ENCODE peak calls at places on chromosomes 7 and 10, in eight cellular contexts. I is A549; Y is stimulated activated CD4-positive, alpha-beta T cell treated with anti-CD3 and anti-CD28 coated beads, Interleukin-15, amount 100 ng/mL, for 24 hours; S is cerebellum; E is hippocampal formation; P is NCI-H1694; X is right lobe of liver; T is NCI-H146. V is an unnamed sample.

GRCh38 chr7:745431-745980 is 18.4 kb upstream of the PRKAR1B start:
- DNase-seq in I (no peak), P (no peak), X (no peak), S (no peak), Y (no peak), T (no peak), E (no peak), V (no peak)

GRCh38 chr10:78648256-78648860 is 420.4 kb upstream of the ZMIZ1 start:
- DNase-seq in X (no peak), S (no peak), P (no peak), E (no peak), T (no peak), I (no peak), Y (no peak), V (no peak)

GRCh38 chr7:151705744-151706567 is 171.0 kb downstream of the PRKAG2 start:
- DNase-seq in E (peak), T (no peak), P (no peak), S (no peak), X (no peak), Y (peak), I (peak), V (peak)

GRCh38 chr7:261341-262250 is 28.4 kb upstream of the FOXL3 start:
- DNase-seq in S (no peak), E (no peak), P (no peak), I (no peak), X (peak), Y (no peak), T (no peak), V (no peak)

GRCh38 chr7:30344513-30344912 is 60.1 kb downstream of the ZNRF2 start:
- DNase-seq in I (no peak), P (no peak), Y (no peak), T (no peak), S (no peak), E (no peak), X (no peak), V (no peak)

GRCh38 chr10:22321156-22321711 is 335 bp downstream of the BMI1 start:
- DNase-seq in S (peak), I (peak), Y (peak), T (peak), X (peak), E (peak), P (no peak), V (peak)

GRCh38 chr10:38054361-38054797 is 39.8 kb upstream of the ZNF37A start:
- DNase-seq in X (no peak), Y (no peak), E (no peak), P (no peak), T (no peak), I (no peak), S (no peak), V (no peak)

GRCh38 chr7:121329460-121330052 is 756 bp downstream of the WNT16 start:
- DNase-seq in S (no peak), Y (peak), X (no peak), E (no peak), T (no peak), I (peak), P (no peak), V (peak)

GRCh38 chr10:59627366-59628018 is 82.2 kb downstream of the SLC16A9 start:
- DNase-seq in Y (no peak), I (no peak), T (no peak), S (no peak), X (no peak), E (no peak), P (no peak), V (no peak)

GRCh38 chr7:155411718-155412415 is 46.1 kb upstream of the EN2 start:
- DNase-seq in P (no peak), T (no peak), I (no peak), Y (no peak), S (no peak), E (no peak), X (no peak), V (no peak)

GRCh38 chr10:36534471-36535002 is 590.9 kb upstream of the ANKRD30A start:
- DNase-seq in X (no peak), T (no peak), S (no peak), E (no peak), P (no peak), I (peak), Y (no peak), V (peak)

GRCh38 chr10:93752761-93753160 is 5.0 kb upstream of the LGI1 start:
- DNase-seq in T (peak), P (no peak), S (no peak), Y (no peak), E (no peak), I (peak), X (no peak), V (no peak)

GRCh38 chr7:100130608-100131453 is 4.1 kb downstream of the MBLAC1 start:
- DNase-seq in T (peak), Y (peak), I (peak), E (peak), P (peak), X (peak), S (peak), V (peak)

GRCh38 chr10:35843524-35844171 is 201.6 kb upstream of the FZD8 start:
- DNase-seq in I (no peak), P (no peak), X (no peak), E (no peak), Y (no peak), S (no peak), T (no peak), V (no peak)

GRCh38 chr7:14195079-14195478 is 205.6 kb upstream of the ETV1 start:
- DNase-seq in I (no peak), P (no peak), E (peak), S (no peak), T (no peak), Y (no peak), X (no peak), V (no peak)

GRCh38 chr7:29019896-29020295 is 61.8 kb upstream of the TRIL start:
- DNase-seq in T (no peak), I (no peak), X (no peak), Y (no peak), P (no peak), E (no peak), S (peak), V (no peak)

GRCh38 chr10:132815161-132815857 is 29.4 kb upstream of the NKX6-2 start:
- DNase-seq in E (no peak), S (no peak), P (no peak), T (no peak), X (no peak), Y (no peak), I (no peak), V (no peak)

GRCh38 chr7:16345979-16346958 is 75.1 kb downstream of the CRPPA start:
- DNase-seq in P (no peak), I (peak), T (no peak), X (no peak), E (no peak), Y (no peak), S (no peak), V (no peak)

GRCh38 chr7:18513343-18513742 is 17.8 kb downstream of the HDAC9 start:
- DNase-seq in I (no peak), T (no peak), P (no peak), S (no peak), E (no peak), Y (no peak), X (no peak), V (no peak)

GRCh38 chr10:20990604-20991003 is 93.5 kb upstream of the NEBL start:
- DNase-seq in E (no peak), Y (no peak), I (no peak), P (no peak), S (no peak), T (no peak), X (no peak), V (no peak)